ENCODE peak calls at places on chromosomes 7 and 10, in five cellular contexts. Z is pancreas, W is fibroblast of lung, Q is uterus, Y is iPS DF 6.9. R is an unnamed sample.

GRCh38 chr10:77553966-77554365 is 83.6 kb downstream of the KCNMA1 start:
- DNase-seq in Q (no peak), Y (no peak), W (no peak), Z (no peak), R (no peak)

GRCh38 chr7:140609646-140610045 is 31.0 kb downstream of the DENND2A start:
- DNase-seq in Q (no peak), Y (no peak), Z (no peak), W (peak), R (no peak)

GRCh38 chr7:158819571-158820203 is 9.6 kb downstream of the ESYT2 start:
- DNase-seq in W (peak), Z (no peak), Y (no peak), Q (no peak), R (no peak)

GRCh38 chr10:79019961-79020491 is 48.7 kb upstream of the ZMIZ1 start:
- DNase-seq in Z (no peak), W (peak), Y (no peak), Q (peak), R (no peak)

GRCh38 chr7:147400221-147400689 is 1190.3 kb upstream of the C7orf33 start:
- DNase-seq in W (peak), Z (no peak), Q (no peak), Y (no peak), R (no peak)

GRCh38 chr10:6746782-6747181 is 166.7 kb upstream of the PRKCQ start:
- DNase-seq in Y (no peak), Q (no peak), W (peak), Z (no peak), R (no peak)

GRCh38 chr10:17227367-17228080 is 517 bp upstream of the VIM start:
- DNase-seq in W (peak), Z (no peak), Q (no peak), Y (no peak), R (no peak)

GRCh38 chr10:119330342-119330741 is 123.0 kb downstream of the GRK5 start:
- DNase-seq in Z (no peak), Y (no peak), Q (no peak), W (no peak), R (no peak)

GRCh38 chr7:149838992-149839408 is 825 bp downstream of the ZNF862 start:
- DNase-seq in Z (no peak), Q (no peak), Y (no peak), W (peak), R (no peak)

GRCh38 chr10:7507887-7508726 is 97.3 kb upstream of the SFMBT2 start:
- DNase-seq in Y (no peak), W (no peak), Z (no peak), Q (no peak), R (no peak)

GRCh38 chr10:126407831-126408230 is 19.6 kb upstream of the ADAM12 start:
- DNase-seq in Y (no peak), Z (no peak), Q (no peak), W (no peak), R (no peak)

GRCh38 chr10:97726636-97727178 is 10.2 kb upstream of the ZFYVE27 start:
- DNase-seq in Y (no peak), Q (peak), Z (no peak), W (peak), R (no peak)

GRCh38 chr10:119489572-119490326 is 52.8 kb downstream of the RGS10 start:
- DNase-seq in Q (peak), W (peak), Z (no peak), Y (peak), R (no peak)

GRCh38 chr7:79610301-79610700 is 156.8 kb upstream of the MAGI2 start:
- DNase-seq in Z (no peak), Q (no peak), W (no peak), Y (no peak), R (no peak)

GRCh38 chr7:116674508-116675173 is 2.6 kb downstream of the MET start:
- DNase-seq in Q (no peak), Z (no peak), W (no peak), Y (no peak), R (no peak)

GRCh38 chr10:132052124-132052523 is 13.6 kb upstream of the JAKMIP3 start:
- DNase-seq in W (no peak), Q (no peak), Y (no peak), Z (no peak), R (no peak)

GRCh38 chr10:1057106-1057657 is 997 bp downstream of the WDR37 start:
- DNase-seq in Z (no peak), Q (no peak), Y (no peak), W (no peak), R (no peak)

GRCh38 chr7:68125173-68125572 is 1128.5 kb downstream of the TYW1 start:
- DNase-seq in Z (no peak), Q (no peak), W (no peak), Y (no peak), R (no peak)

GRCh38 chr7:81308643-81309354 is 389.9 kb upstream of the SEMA3C start:
- DNase-seq in W (no peak), Z (no peak), Q (no peak), Y (no peak), R (no peak)

GRCh38 chr7:50857804-50858203 is 75.1 kb upstream of the GRB10 start:
- DNase-seq in W (no peak), Y (no peak), Z (no peak), Q (no peak), R (no peak)

GRCh38 chr7:26346611-26347200 is 55.0 kb downstream of the SNX10 start:
- DNase-seq in W (no peak), Q (no peak), Y (no peak), Z (peak), R (no peak)

GRCh38 chr10:124557648-124558338 is 96.2 kb downstream of the LHPP start:
- DNase-seq in W (peak), Y (no peak), Z (peak), Q (no peak), R (peak)

GRCh38 chr7:55018361-55019328 is at the start of gene EGFR:
- DNase-seq in Q (peak), Z (peak), Y (no peak), W (peak), R (peak)

GRCh38 chr7:65554-65953 is 126.8 kb upstream of the FAM20C start:
- DNase-seq in Q (no peak), Z (no peak), Y (no peak), W (peak), R (no peak)
- H3K27ac ChIP-seq in Q (no peak), Z (no peak), Y (no peak), W (no peak), R (no peak)

DNA sequence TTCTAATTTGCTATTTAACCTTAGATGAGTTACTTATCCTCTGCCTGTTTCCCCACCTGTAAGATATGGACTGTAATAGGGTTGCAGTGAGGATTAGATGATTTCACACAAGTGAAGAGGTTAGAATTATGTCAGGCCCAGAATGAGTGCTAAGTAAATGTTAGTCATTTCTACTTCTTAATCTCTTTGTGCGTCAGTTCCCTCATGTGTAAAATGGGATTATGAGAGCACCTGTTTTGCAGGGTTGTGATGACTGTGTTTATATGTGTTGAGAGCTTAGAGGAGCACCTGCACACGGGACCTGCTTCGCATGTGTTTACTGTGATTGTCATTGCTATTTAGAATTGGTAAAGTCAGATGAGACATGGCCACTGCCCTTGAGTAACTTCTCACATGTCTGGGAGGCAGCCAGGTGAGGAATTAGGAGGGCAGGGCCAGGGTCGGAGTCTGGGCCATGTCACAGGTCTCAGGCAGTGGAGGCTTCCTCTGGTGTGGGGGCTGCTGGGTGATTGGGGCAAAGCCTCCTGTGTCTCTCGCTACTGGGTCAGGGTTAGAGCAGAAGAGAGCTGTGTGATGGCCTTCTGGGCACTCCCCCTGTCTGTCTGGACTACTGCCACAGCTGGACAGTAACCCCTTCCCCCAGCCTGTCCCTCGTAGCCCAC is 106.7 kb downstream of the WDFY4 start:
- DNase-seq in Z (no peak), W (no peak), Q (no peak), Y (no peak), R (no peak)
- H3K27ac ChIP-seq in Z (no peak), W (no peak), Q (no peak), Y (no peak), R (no peak)

DNA sequence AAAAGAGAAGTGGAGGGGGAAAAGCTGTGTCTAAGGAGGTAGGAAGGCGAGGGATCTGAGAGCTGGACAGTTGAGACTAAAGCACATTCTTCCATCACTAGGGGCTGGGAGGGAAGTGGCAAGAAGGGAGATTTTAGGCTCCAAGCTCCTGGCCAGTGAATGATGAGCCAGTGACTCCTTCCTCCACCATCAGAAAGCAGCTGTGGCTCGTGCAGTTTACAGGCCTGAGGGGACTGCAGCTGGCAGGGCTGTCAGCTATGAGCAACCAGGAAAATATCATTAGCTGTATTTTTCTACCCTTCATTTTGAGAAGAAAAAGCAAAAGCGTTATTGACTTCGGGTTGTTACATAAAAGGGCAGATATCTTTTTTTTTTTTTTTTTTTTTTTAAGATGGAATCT is 60.7 kb downstream of the GPAM start:
- DNase-seq in Y (no peak), Z (no peak), W (no peak), Q (no peak), R (no peak)
- H3K27ac ChIP-seq in Y (no peak), Z (no peak), W (no peak), Q (no peak), R (no peak)

GRCh38 chr10:56085376-56085775 is 275.7 kb downstream of the ZWINT start:
- DNase-seq in W (no peak), Q (no peak), Z (no peak), Y (no peak), R (no peak)
- H3K27ac ChIP-seq in W (no peak), Q (no peak), Z (no peak), Y (no peak), R (no peak)